ENCODE peak calls at places on chromosomes 12 and 14, in five cellular contexts. A, R, X, L and B are unnamed samples.

GRCh38 chr12:130576286-130576933 is 139.7 kb downstream of the RIMBP2 start:
- DNase-seq in A (no peak), R (no peak), X (no peak), L (no peak), B (no peak)

GRCh38 chr12:124633269-124633953 is 66.0 kb upstream of the NCOR2 start:
- DNase-seq in A (no peak), R (no peak), X (no peak), L (no peak), B (no peak)

GRCh38 chr14:62943202-62943601 is 102.1 kb downstream of the KCNH5 start:
- DNase-seq in A (no peak), R (no peak), X (peak; percentile 54), L (no peak), B (no peak)

GRCh38 chr12:105025890-105026289 is 39.8 kb downstream of the NOPCHAP1 start:
- DNase-seq in A (no peak), R (no peak), X (no peak), L (peak; percentile 16), B (no peak)

GRCh38 chr12:11513288-11513687 is 117.9 kb upstream of the PRB2 start:
- DNase-seq in A (no peak), R (no peak), X (no peak), L (no peak), B (no peak)

GRCh38 chr12:76081909-76082308 is 2.6 kb downstream of the NAP1L1 start:
- DNase-seq in A (no peak), R (no peak), X (no peak), L (no peak), B (no peak)

GRCh38 chr14:52724360-52724644 is 5.7 kb upstream of the STYX start:
- DNase-seq in A (no peak), R (no peak), X (no peak), L (no peak), B (no peak)

GRCh38 chr14:56759633-56760032 is 50.6 kb downstream of the OTX2 start:
- DNase-seq in A (no peak), R (no peak), X (no peak), L (no peak), B (no peak)

GRCh38 chr14:99481745-99482099 is 513 bp downstream of the CCNK start:
- DNase-seq in A (no peak), R (peak; percentile 2), X (no peak), L (peak; percentile 21), B (no peak)

GRCh38 chr12:131235871-131236271 is 282.2 kb downstream of the ADGRD1 start:
- DNase-seq in A (no peak), R (no peak), X (no peak), L (no peak), B (no peak)

GRCh38 chr12:32312049-32312670 is 87.2 kb upstream of the FGD4 start:
- DNase-seq in A (no peak), R (no peak), X (peak; percentile 38), L (peak; percentile 89), B (peak; percentile 47)

GRCh38 chr14:77214216-77214615 is 32.6 kb downstream of the TMEM63C start:
- DNase-seq in A (no peak), R (no peak), X (no peak), L (no peak), B (no peak)

GRCh38 chr12:108832730-108833354 is 24.5 kb downstream of the SSH1 start:
- DNase-seq in A (no peak), R (no peak), X (peak; percentile 56), L (no peak), B (no peak)

GRCh38 chr14:103108749-103109207 is 14.3 kb downstream of the EXOC3L4 start:
- DNase-seq in A (no peak), R (no peak), X (peak; percentile 68), L (no peak), B (no peak)

GRCh38 chr12:66467932-66468331 is 165.6 kb downstream of the HELB start:
- DNase-seq in A (no peak), R (no peak), X (no peak), L (peak; percentile 16), B (no peak)

GRCh38 chr14:61870163-61870562 is 107.9 kb downstream of the SNAPC1 start:
- DNase-seq in A (no peak), R (no peak), X (no peak), L (no peak), B (no peak)

GRCh38 chr14:63867926-63868921 is 15.4 kb downstream of the SYNE2 start:
- DNase-seq in A (no peak), R (no peak), X (no peak), L (peak; percentile 81), B (no peak)

GRCh38 chr12:101857043-101857558 is 20.3 kb upstream of the DRAM1 start:
- DNase-seq in A (no peak), R (no peak), X (peak; percentile 75), L (peak; percentile 60), B (no peak)

GRCh38 chr12:92538970-92539749 is 163.6 kb upstream of the PLEKHG7 start:
- DNase-seq in A (no peak), R (no peak), X (peak; percentile 37), L (peak; percentile 92), B (peak; percentile 83)

GRCh38 chr12:12007001-12007712 is 63.6 kb upstream of the BCL2L14 start:
- DNase-seq in A (no peak), R (peak; percentile 79), X (no peak), L (no peak), B (no peak)

GRCh38 chr12:5988088-5988487 is 43.0 kb upstream of the ANO2 start:
- DNase-seq in A (no peak), R (no peak), X (no peak), L (no peak), B (no peak)

GRCh38 chr14:87133073-87133815 is 859.7 kb downstream of the GALC start:
- DNase-seq in A (no peak), R (no peak), X (no peak), L (no peak), B (no peak)

GRCh38 chr12:111807232-111807631 is 34.8 kb upstream of the MAPKAPK5 start:
- DNase-seq in A (no peak), R (no peak), X (no peak), L (no peak), B (no peak)